ENCODE peak calls at places on chromosomes 6 and 20, in six cellular contexts. Z is HCT116, O is esophagus squamous epithelium, K is GM23338, D is GM12865, Y is IMR-90. I is an unnamed sample.

GRCh38 chr6:111925296-111925695 is 52.0 kb upstream of the FYN start:
- DNase-seq in Z (no peak), D (no peak), O (no peak), K (no peak), Y (peak), I (peak)

GRCh38 chr6:15763827-15764226 is 101.0 kb upstream of the DTNBP1 start:
- DNase-seq in O (no peak), Y (peak), D (no peak), Z (peak), K (peak), I (peak)

GRCh38 chr20:31706607-31707257 is 15.9 kb downstream of the BCL2L1 start:
- DNase-seq in Y (no peak), O (no peak), D (no peak), Z (no peak), K (no peak), I (no peak)

GRCh38 chr6:18266524-18266908 is 2.2 kb upstream of the DEK start:
- DNase-seq in K (no peak), D (no peak), O (no peak), Z (no peak), Y (no peak), I (no peak)

GRCh38 chr20:45341939-45342862 is 6.0 kb downstream of the SDC4 start:
- DNase-seq in Z (no peak), O (no peak), D (no peak), Y (peak), K (peak), I (no peak)

GRCh38 chr6:42120895-42121865 is 21.2 kb downstream of the C6orf132 start:
- DNase-seq in D (no peak), Z (no peak), K (no peak), Y (no peak), O (no peak), I (peak)

GRCh38 chr6:38169221-38169674 is 349.7 kb downstream of the ZFAND3 start:
- DNase-seq in K (peak), D (no peak), Y (no peak), O (no peak), Z (no peak), I (no peak)

GRCh38 chr20:38353298-38353697 is 7.0 kb downstream of the LBP start:
- DNase-seq in Z (no peak), K (peak), O (no peak), Y (peak), D (no peak), I (no peak)

GRCh38 chr6:110491644-110492317 is 15.4 kb upstream of the SLC22A16 start:
- DNase-seq in Y (peak), O (no peak), D (no peak), K (peak), Z (no peak), I (peak)

GRCh38 chr6:25866011-25866410 is 8.0 kb downstream of the SLC17A3 start:
- DNase-seq in K (no peak), O (no peak), Y (no peak), D (no peak), Z (no peak), I (no peak)

GRCh38 chr6:100257661-100258395 is 206.9 kb downstream of the SIM1 start:
- DNase-seq in K (peak), D (peak), Z (peak), O (no peak), Y (peak), I (peak)

GRCh38 chr6:115783402-115784061 is 277.2 kb downstream of the FRK start:
- DNase-seq in Z (no peak), O (no peak), K (no peak), D (no peak), Y (no peak), I (peak)

GRCh38 chr20:59807909-59808728 is 125.3 kb downstream of the SYCP2 start:
- DNase-seq in Y (no peak), O (no peak), D (no peak), K (no peak), Z (no peak), I (no peak)

GRCh38 chr6:119201486-119201885 is 123.0 kb upstream of the FAM184A start:
- DNase-seq in O (no peak), D (no peak), K (no peak), Y (no peak), Z (no peak), I (no peak)

GRCh38 chr6:36596359-36596758 is 2.2 kb downstream of the SRSF3 start:
- DNase-seq in O (no peak), D (no peak), Z (no peak), K (no peak), Y (no peak), I (no peak)

GRCh38 chr6:36594816-36595167 is 630 bp downstream of the SRSF3 start:
- DNase-seq in Z (no peak), Y (no peak), D (no peak), K (no peak), O (no peak), I (no peak)

GRCh38 chr6:36592221-36592655 is 1.9 kb upstream of the SRSF3 start:
- DNase-seq in D (peak), Z (no peak), Y (no peak), O (no peak), K (no peak), I (no peak)

GRCh38 chr6:36595168-36595818 is 1.1 kb downstream of the SRSF3 start:
- DNase-seq in O (no peak), K (peak), Y (peak), D (no peak), Z (no peak), I (peak)

GRCh38 chr6:36594029-36594815 is at the start of gene SRSF3:
- DNase-seq in Z (peak), D (peak), O (peak), K (peak), Y (peak), I (peak)
- TF ChIP-seq CTCF in Z (peak), D (peak), O (peak), K (no peak), Y (peak), I (peak)

GRCh38 chr20:43938932-43939761 is 24.5 kb downstream of the TOX2 start:
- DNase-seq in Y (peak), K (no peak), O (no peak), Z (no peak), D (no peak), I (peak)

GRCh38 chr20:43938017-43938655 is 23.5 kb downstream of the TOX2 start:
- DNase-seq in O (no peak), Y (no peak), Z (no peak), K (no peak), D (no peak), I (peak)

GRCh38 chr20:43941476-43942212 is 27.0 kb downstream of the TOX2 start:
- DNase-seq in K (no peak), D (peak), Z (no peak), O (no peak), Y (peak), I (no peak)

GRCh38 chr20:43940518-43941225 is 26.0 kb downstream of the TOX2 start:
- DNase-seq in K (no peak), O (no peak), Z (no peak), D (no peak), Y (no peak), I (no peak)

DNA sequence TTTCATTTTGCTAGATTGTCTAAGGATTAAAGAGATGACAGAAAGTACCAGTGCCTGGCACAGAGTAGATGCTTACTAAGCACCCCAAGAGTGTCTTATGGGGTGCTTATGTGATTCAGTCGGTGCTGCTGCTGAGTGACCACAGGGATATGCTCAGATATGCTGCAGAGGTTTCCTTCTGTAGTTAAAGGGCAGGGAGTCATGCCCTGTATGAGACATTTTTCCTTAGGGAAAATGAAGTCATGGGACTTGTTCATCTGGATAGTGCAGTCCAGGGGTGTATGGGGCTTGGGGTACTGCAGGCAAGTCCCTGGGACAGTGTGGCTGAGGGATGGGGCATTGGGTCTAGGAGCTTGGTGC is 25.1 kb downstream of the TOX2 start:
- DNase-seq in Z (no peak), O (no peak), Y (no peak), K (no peak), D (no peak), I (no peak)
- H3K4me3 ChIP-seq in Z (no peak), O (no peak), Y (no peak), K (no peak), D (no peak), I (no peak)

GRCh38 chr6:127608554-127609270 is 31.7 kb downstream of the C6orf58 start:
- DNase-seq in K (no peak), Y (no peak), D (no peak), O (no peak), Z (no peak), I (no peak)

DNA sequence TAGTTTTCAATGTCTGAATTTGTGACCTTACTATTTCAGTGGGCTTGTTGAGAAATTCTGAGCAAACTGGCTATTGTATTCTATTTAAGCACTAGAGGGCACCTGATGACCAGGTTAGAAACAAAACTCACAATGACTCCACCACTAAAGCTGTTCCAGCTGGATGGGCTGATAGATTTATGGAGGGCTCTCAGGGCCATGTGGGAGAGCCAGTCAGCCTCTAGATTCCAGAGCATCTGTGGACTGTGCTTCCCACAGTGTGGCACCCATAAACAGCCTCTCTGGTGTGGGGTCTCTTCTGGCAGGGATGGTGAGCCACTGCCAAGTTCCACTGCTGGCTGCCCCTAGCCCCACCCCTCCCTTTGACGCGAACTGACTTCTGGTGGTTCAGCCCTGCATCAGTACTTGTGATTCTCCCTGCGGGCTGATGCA is 29.2 kb downstream of the C6orf58 start:
- DNase-seq in K (peak), Y (peak), O (no peak), D (peak), Z (peak), I (peak)
- TF ChIP-seq CTCF in K (peak), Y (peak), O (no peak), D (no peak), Z (peak), I (peak)

GRCh38 chr6:158043008-158043407 is 61.3 kb downstream of the SYNJ2 start:
- DNase-seq in D (no peak), O (no peak), Z (no peak), K (no peak), Y (no peak), I (no peak)
- H3K4me3 ChIP-seq in D (no peak), O (no peak), Z (no peak), K (no peak), Y (no peak), I (no peak)

DNA sequence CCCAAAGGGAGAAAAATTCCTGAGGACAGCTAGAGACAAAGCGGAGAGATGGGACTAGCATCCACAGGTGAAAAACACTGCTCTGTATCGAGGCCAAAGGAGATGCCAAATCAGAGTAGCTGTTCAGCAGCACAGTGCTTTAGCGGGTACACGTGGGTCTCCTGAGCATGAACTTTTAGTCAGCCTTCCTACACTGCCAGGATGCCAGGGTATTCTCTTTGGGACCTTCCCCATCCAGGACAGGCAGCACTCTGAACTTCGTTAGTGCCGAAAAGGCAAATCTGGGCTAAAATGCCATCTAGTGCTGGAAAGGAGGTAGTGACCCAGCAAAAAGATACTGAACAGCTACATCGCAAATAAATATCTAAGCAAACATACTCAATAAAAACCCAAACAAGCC is 64.9 kb downstream of the C6orf58 start:
- DNase-seq in Y (peak), D (peak), O (no peak), K (peak), Z (peak), I (peak)
- TF ChIP-seq CTCF in Y (peak), D (peak), O (peak), K (peak), Z (peak), I (peak)

DNA sequence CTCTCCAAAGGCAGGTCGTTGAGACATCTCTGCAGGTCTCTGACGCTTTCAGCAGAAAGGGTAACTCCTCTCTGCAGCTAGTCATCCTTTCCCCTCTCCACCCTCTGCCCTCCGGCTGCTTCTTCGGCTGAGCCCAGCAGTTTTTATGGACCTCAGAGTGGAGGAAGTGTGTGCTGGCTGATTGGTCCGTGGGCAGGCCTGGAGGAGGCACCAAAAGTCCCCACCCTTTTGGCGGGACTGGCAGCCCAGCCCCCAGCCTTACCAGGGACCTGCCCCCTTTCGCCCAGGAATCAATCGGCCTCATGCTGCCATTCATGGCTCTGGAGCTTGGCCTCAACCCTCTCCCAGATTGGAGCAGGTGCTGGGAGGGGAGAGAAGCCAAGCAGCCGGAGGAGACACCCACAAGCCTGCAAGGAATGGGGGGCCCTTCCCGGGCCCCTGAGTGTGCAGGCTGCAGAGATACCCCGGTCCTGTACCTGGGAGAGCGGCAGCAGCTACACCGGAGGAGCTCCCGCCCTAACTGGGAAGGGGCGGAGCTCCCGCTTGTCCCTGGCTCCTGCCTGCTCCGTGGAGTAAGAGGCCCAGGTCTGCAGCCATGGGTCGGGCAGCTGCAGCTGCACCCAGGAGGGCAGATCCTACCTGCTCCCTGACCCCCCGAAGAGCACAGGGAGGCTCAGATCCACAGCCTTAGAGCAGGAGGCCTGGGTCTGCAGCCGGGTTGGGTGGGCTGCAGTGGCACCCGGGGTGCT is 170.3 kb upstream of the SOX4 start:
- DNase-seq in D (no peak), O (no peak), Z (no peak), Y (no peak), K (peak), I (no peak)
- H3K4me3 ChIP-seq in D (no peak), O (no peak), Z (no peak), Y (no peak), K (no peak), I (no peak)

GRCh38 chr20:41317536-41318270 is at the start of gene ZHX3:
- DNase-seq in O (peak), Y (peak), Z (peak), K (peak), D (peak), I (peak)
- TF ChIP-seq CTCF in O (no peak), Y (no peak), Z (no peak), K (no peak), D (no peak), I (no peak)

I was measured in foreskin fibroblast.